ENCODE peak calls at places on chromosomes 6 and 20, in five cellular contexts. T, I, F, U and B are unnamed samples.

GRCh38 chr20:4820833-4821518 is 99.3 kb downstream of the PRND start:
- DNase-seq in T (no peak), I (no peak), F (no peak), U (peak), B (no peak)

GRCh38 chr20:10551732-10552724 is 116.9 kb downstream of the SLX4IP start:
- DNase-seq in T (no peak), I (peak), F (no peak), U (no peak), B (peak)

GRCh38 chr20:50980071-50980681 is 21.6 kb downstream of the MOCS3 start:
- DNase-seq in T (no peak), I (no peak), F (no peak), U (peak), B (no peak)

GRCh38 chr6:151349651-151350270 is 41.6 kb downstream of the ZBTB2 start:
- DNase-seq in T (no peak), I (no peak), F (no peak), U (no peak), B (no peak)

GRCh38 chr6:144283781-144284473 is 1.2 kb upstream of the UTRN start:
- DNase-seq in T (no peak), I (no peak), F (no peak), U (peak), B (peak)

GRCh38 chr6:53741001-53741400 is 53.8 kb upstream of the LRRC1 start:
- DNase-seq in T (no peak), I (no peak), F (no peak), U (no peak), B (no peak)

GRCh38 chr20:51373713-51374481 is 168.6 kb downstream of the NFATC2 start:
- DNase-seq in T (no peak), I (peak), F (no peak), U (no peak), B (peak)

GRCh38 chr6:44681782-44682181 is 294.3 kb downstream of the CDC5L start:
- DNase-seq in T (no peak), I (no peak), F (no peak), U (no peak), B (no peak)

GRCh38 chr6:41629128-41629527 is 9.1 kb upstream of the MDFI start:
- DNase-seq in T (no peak), I (no peak), F (no peak), U (no peak), B (no peak)

GRCh38 chr20:48945840-48946514 is 24.5 kb downstream of the ARFGEF2 start:
- DNase-seq in T (no peak), I (peak), F (no peak), U (peak), B (peak)

GRCh38 chr20:47137231-47137865 is 219.2 kb downstream of the ZMYND8 start:
- DNase-seq in T (no peak), I (no peak), F (no peak), U (peak), B (no peak)

GRCh38 chr6:118743744-118744143 is 92.4 kb upstream of the CEP85L start:
- DNase-seq in T (no peak), I (no peak), F (no peak), U (peak), B (no peak)

GRCh38 chr6:11780097-11780428 is 1.5 kb upstream of the ADTRP start:
- DNase-seq in T (no peak), I (no peak), F (no peak), U (no peak), B (no peak)

GRCh38 chr20:5890773-5891441 is 59.4 kb downstream of the TRMT6 start:
- DNase-seq in T (no peak), I (no peak), F (peak), U (no peak), B (peak)

GRCh38 chr6:108423982-108424695 is 129.3 kb downstream of the AFG1L start:
- DNase-seq in T (no peak), I (no peak), F (no peak), U (no peak), B (no peak)

GRCh38 chr6:108562503-108562993 is 1.8 kb downstream of the FOXO3 start:
- DNase-seq in T (peak), I (peak), F (peak), U (peak), B (peak)